ENCODE peak calls at places on chromosomes 7 and 10, in five cellular contexts. Z, Y, D, M and C are unnamed samples.
A peak's percentile ranks its signal among the peaks of the same experiment; 100 is the strongest.

GRCh38 chr7:106820321-106821217 is 44.5 kb upstream of the PIK3CG start:
- DNase-seq in Z (no peak), Y (no peak), D (no peak), M (no peak), C (no peak)

GRCh38 chr7:24665564-24666294 is 91.5 kb downstream of the GSDME start:
- DNase-seq in Z (peak; percentile 57), Y (peak; percentile 43), D (peak; percentile 53), M (peak; percentile 15), C (peak; percentile 70)

GRCh38 chr10:72334832-72335393 is 19.8 kb downstream of the DNAJB12 start:
- DNase-seq in Z (no peak), Y (no peak), D (no peak), M (no peak), C (peak; percentile 93)

GRCh38 chr10:121070257-121070656 is 219.1 kb downstream of the WDR11 start:
- DNase-seq in Z (peak; percentile 6), Y (peak; percentile 64), D (peak; percentile 40), M (peak; percentile 64), C (peak; percentile 22)

GRCh38 chr7:1458676-1459511 is at the start of gene MICALL2:
- DNase-seq in Z (no peak), Y (peak; percentile 64), D (no peak), M (peak; percentile 88), C (peak; percentile 85)

GRCh38 chr10:66322261-66322660 is 603.6 kb upstream of the LRRTM3 start:
- DNase-seq in Z (no peak), Y (no peak), D (no peak), M (no peak), C (peak; percentile 5)

GRCh38 chr7:132049462-132050304 is 493.3 kb upstream of the PODXL start:
- DNase-seq in Z (peak; percentile 5), Y (peak; percentile 40), D (no peak), M (peak; percentile 56), C (no peak)

GRCh38 chr10:130169136-130169888 is 33.1 kb downstream of the GLRX3 start:
- DNase-seq in Z (peak; percentile 82), Y (peak; percentile 41), D (no peak), M (no peak), C (no peak)

GRCh38 chr7:158863611-158864506 is 7.5 kb downstream of the DYNC2I1 start:
- DNase-seq in Z (peak; percentile 60), Y (peak; percentile 62), D (no peak), M (peak; percentile 75), C (peak; percentile 77)

GRCh38 chr7:16675277-16675676 is 29.3 kb downstream of the BZW2 start:
- DNase-seq in Z (no peak), Y (no peak), D (no peak), M (no peak), C (no peak)

GRCh38 chr7:150788474-150789269 is 11.5 kb downstream of the TMEM176B start:
- DNase-seq in Z (no peak), Y (no peak), D (no peak), M (no peak), C (no peak)

GRCh38 chr10:132388901-132389630 is 7.9 kb upstream of the PWWP2B start:
- DNase-seq in Z (no peak), Y (peak; percentile 83), D (no peak), M (peak; percentile 95), C (no peak)

GRCh38 chr10:28408237-28408777 is 105.4 kb upstream of the MPP7 start:
- DNase-seq in Z (no peak), Y (no peak), D (no peak), M (no peak), C (no peak)

GRCh38 chr10:11339013-11339412 is 272.4 kb downstream of the USP6NL start:
- DNase-seq in Z (no peak), Y (no peak), D (no peak), M (no peak), C (no peak)

GRCh38 chr7:138097064-138097741 is 20.9 kb downstream of the AKR1D1 start:
- DNase-seq in Z (no peak), Y (no peak), D (peak; percentile 38), M (no peak), C (peak; percentile 41)

GRCh38 chr7:15685358-15686181 is 913 bp downstream of the MEOX2 start:
- DNase-seq in Z (peak; percentile 74), Y (peak; percentile 29), D (peak; percentile 3), M (peak; percentile 59), C (no peak)

GRCh38 chr10:72274730-72275350 is 1.1 kb downstream of the DDIT4 start:
- DNase-seq in Z (peak; percentile 54), Y (peak; percentile 80), D (peak; percentile 17), M (peak; percentile 86), C (peak; percentile 62)

GRCh38 chr7:112556633-112557032 is 75.8 kb downstream of the LSMEM1 start:
- DNase-seq in Z (no peak), Y (no peak), D (no peak), M (no peak), C (peak; percentile 18)

GRCh38 chr7:82548141-82548688 is 104.6 kb upstream of the CACNA2D1 start:
- DNase-seq in Z (no peak), Y (no peak), D (no peak), M (no peak), C (no peak)

GRCh38 chr10:97534746-97535367 is 36.1 kb downstream of the UBTD1 start:
- DNase-seq in Z (no peak), Y (peak; percentile 82), D (no peak), M (peak; percentile 91), C (no peak)